ENCODE peak calls at places on chromosomes 3 and 15, in four cellular contexts. R is mesendoderm, O is H1, Y is H9. S is an unnamed sample.

GRCh38 chr15:90219421-90220141 is 14.2 kb downstream of the CIB1 start:
- DNase-seq in Y (peak), O (peak), R (peak), S (no peak)

GRCh38 chr3:179801263-179801662 is 148.4 kb downstream of the USP13 start:
- DNase-seq in Y (no peak), R (no peak), O (no peak), S (peak)

GRCh38 chr3:111801697-111802655 is 57.1 kb upstream of the PHLDB2 start:
- DNase-seq in R (no peak), O (no peak), Y (no peak), S (peak)

GRCh38 chr3:23740517-23741402 is 65.0 kb upstream of the UBE2E1 start:
- DNase-seq in O (no peak), Y (no peak), R (peak), S (no peak)

GRCh38 chr3:138367912-138368311 is 19.5 kb downstream of the MRAS start:
- DNase-seq in R (no peak), O (no peak), Y (no peak), S (peak)

GRCh38 chr3:184918741-184919140 is 106.8 kb downstream of the VPS8 start:
- DNase-seq in O (no peak), R (no peak), Y (no peak), S (no peak)

GRCh38 chr15:30921781-30922371 is 18.2 kb downstream of the FAN1 start:
- DNase-seq in Y (peak), R (no peak), O (peak), S (no peak)

GRCh38 chr3:49799761-49800160 is at the start of gene CDHR4:
- DNase-seq in Y (no peak), R (no peak), O (no peak), S (peak)

GRCh38 chr3:149401215-149401925 is 23.9 kb upstream of the TM4SF1 start:
- DNase-seq in Y (no peak), R (no peak), O (no peak), S (peak)

GRCh38 chr3:23959147-23959900 is 14.2 kb downstream of the NR1D2 start:
- DNase-seq in Y (no peak), O (no peak), R (no peak), S (peak)

GRCh38 chr3:172313671-172314070 is 134.6 kb downstream of the GHSR start:
- DNase-seq in Y (no peak), O (no peak), R (no peak), S (peak)

GRCh38 chr3:195001961-195002861 is 268.7 kb downstream of the XXYLT1 start:
- DNase-seq in Y (peak), O (peak), R (peak), S (peak)

GRCh38 chr3:120684896-120685295 is 2.9 kb upstream of the HGD start:
- DNase-seq in R (no peak), Y (no peak), O (no peak), S (no peak)

GRCh38 chr3:120683671-120684301 is 1.7 kb upstream of the HGD start:
- DNase-seq in R (no peak), Y (no peak), O (no peak), S (no peak)

GRCh38 chr3:120688121-120688520 is 6.1 kb upstream of the HGD start:
- DNase-seq in Y (no peak), O (no peak), R (no peak), S (peak)

GRCh38 chr3:120683213-120683612 is 1.2 kb upstream of the HGD start:
- DNase-seq in R (peak), O (no peak), Y (no peak), S (peak)

DNA sequence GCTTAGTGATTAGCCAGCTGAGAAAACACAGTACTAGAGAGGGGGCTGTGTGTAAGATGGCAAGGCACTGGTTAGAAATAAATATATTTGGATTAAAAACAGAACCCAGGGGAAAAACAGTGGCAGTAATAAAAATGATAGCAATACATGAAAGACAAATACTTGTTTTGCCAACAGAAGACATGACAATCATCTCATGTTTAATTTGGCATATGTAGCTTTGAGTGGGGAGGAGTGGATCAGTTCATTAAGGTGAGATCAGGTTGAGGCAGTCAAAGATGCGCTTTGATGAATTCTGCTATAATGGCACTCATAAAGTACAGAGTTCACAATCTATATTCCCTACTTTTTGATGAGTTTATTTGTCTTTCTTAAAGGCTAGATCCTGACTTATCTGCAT is 3.4 kb upstream of the HGD start:
- DNase-seq in R (no peak), O (no peak), Y (no peak), S (no peak)
- H3K56ac ChIP-seq in R (no peak), O (no peak), Y (no peak), S (no peak)

GRCh38 chr3:127798716-127799115 is 23.6 kb downstream of the MGLL start:
- DNase-seq in O (no peak), R (no peak), Y (no peak), S (no peak)
- H3K4ac ChIP-seq in O (no peak), R (no peak), Y (no peak), S (peak)

GRCh38 chr3:153438275-153438674 is 276.2 kb downstream of the RAP2B start:
- DNase-seq in R (peak), Y (no peak), O (no peak), S (no peak)

GRCh38 chr3:153440311-153440710 is 278.3 kb downstream of the RAP2B start:
- DNase-seq in Y (no peak), O (no peak), R (peak), S (no peak)

GRCh38 chr3:153442799-153443487 is 280.9 kb downstream of the RAP2B start:
- DNase-seq in O (no peak), Y (no peak), R (no peak), S (no peak)

GRCh38 chr3:153442386-153442785 is 280.4 kb downstream of the RAP2B start:
- DNase-seq in O (no peak), Y (no peak), R (peak), S (no peak)

DNA sequence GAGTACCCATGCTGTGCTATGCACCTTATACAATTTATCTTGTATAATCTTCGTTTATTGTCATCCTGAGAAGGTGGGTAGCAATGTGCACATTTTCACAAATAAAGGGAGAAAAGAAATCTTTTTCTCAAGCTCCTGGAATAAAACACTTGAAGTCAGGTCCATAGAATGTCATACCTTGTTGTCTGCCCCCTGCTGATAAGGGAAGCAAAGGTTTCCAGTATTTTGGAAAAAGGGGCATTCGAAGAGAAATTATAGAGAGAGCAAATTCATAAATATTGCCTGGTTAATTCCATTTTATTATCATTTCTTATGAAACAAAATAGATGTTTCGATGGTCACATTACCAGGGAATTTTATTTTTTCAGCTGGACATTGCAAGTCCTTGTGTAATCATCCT is 277.8 kb downstream of the RAP2B start:
- DNase-seq in O (no peak), R (peak), Y (no peak), S (peak)
- H3K56ac ChIP-seq in O (no peak), R (no peak), Y (no peak), S (no peak)

GRCh38 chr3:159861369-159861987 is 127.2 kb upstream of the IL12A start:
- DNase-seq in O (no peak), R (peak), Y (no peak), S (no peak)
- H3K4ac ChIP-seq in O (no peak), R (no peak), Y (no peak), S (peak)

DNA sequence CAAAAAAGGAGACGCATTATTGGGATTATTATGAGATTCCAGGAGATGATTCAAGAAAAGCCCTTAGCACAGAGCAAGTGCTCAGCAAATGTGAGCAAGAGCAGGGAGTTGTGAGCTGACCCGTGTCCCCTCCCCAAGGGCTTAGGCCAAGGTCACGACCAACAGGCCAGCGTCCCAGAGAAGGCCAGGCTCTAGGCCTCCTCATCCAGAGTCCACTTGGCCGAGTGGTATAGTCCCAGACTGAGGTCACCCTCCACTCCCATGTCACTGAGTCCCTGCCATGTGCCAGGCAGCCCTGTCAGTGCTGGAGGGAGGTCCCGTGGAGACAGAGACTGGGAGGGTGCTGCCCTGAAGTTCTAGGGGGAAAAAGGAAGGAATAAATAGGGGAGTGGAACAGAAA is 44.0 kb downstream of the TPRA1 start:
- DNase-seq in Y (no peak), R (no peak), O (no peak), S (no peak)
- H3K56ac ChIP-seq in Y (no peak), R (peak), O (no peak), S (no peak)